ENCODE peak calls at places on chromosomes 12 and 14, in five cellular contexts. One of them, this sample, is unnamed.

GRCh38 chr14:80844872-80845271 is 96.7 kb downstream of the CEP128 start:
- DNase-seq in GM13977: no peak
- DNase-seq in H1: no peak
- DNase-seq in NT2/D1: no peak
- DNase-seq in activated T-cell treated with anti-CD3 and anti-CD28 coated beads for 1 hour: no peak
- DNase-seq in this sample: no peak

GRCh38 chr14:72516936-72517408 is 376.9 kb downstream of the DPF3 start:
- DNase-seq in GM13977: peak
- DNase-seq in NT2/D1: peak
- DNase-seq in H1: peak
- DNase-seq in activated T-cell treated with anti-CD3 and anti-CD28 coated beads for 1 hour: peak
- DNase-seq in this sample: peak

GRCh38 chr12:51907083-51907863 is at the start of gene ACVRL1:
- DNase-seq in NT2/D1: no peak
- DNase-seq in activated T-cell treated with anti-CD3 and anti-CD28 coated beads for 1 hour: no peak
- DNase-seq in H1: no peak
- DNase-seq in GM13977: no peak
- DNase-seq in this sample: no peak

GRCh38 chr12:20367731-20368652 is at the start of gene PDE3A:
- DNase-seq in H1: peak
- DNase-seq in GM13977: peak
- DNase-seq in activated T-cell treated with anti-CD3 and anti-CD28 coated beads for 1 hour: no peak
- DNase-seq in NT2/D1: peak
- DNase-seq in this sample: no peak

GRCh38 chr12:47509398-47509851 is 196.4 kb downstream of the RPAP3 start:
- DNase-seq in NT2/D1: no peak
- DNase-seq in H1: no peak
- DNase-seq in GM13977: no peak
- DNase-seq in activated T-cell treated with anti-CD3 and anti-CD28 coated beads for 1 hour: no peak
- DNase-seq in this sample: no peak

GRCh38 chr12:6820171-6820570 is 1.4 kb upstream of the GPR162 start:
- DNase-seq in H1: no peak
- DNase-seq in NT2/D1: no peak
- DNase-seq in GM13977: no peak
- DNase-seq in activated T-cell treated with anti-CD3 and anti-CD28 coated beads for 1 hour: no peak
- DNase-seq in this sample: no peak

GRCh38 chr14:99320105-99320572 is 48.1 kb upstream of the BCL11B start:
- DNase-seq in GM13977: peak
- DNase-seq in H1: no peak
- DNase-seq in activated T-cell treated with anti-CD3 and anti-CD28 coated beads for 1 hour: peak
- DNase-seq in NT2/D1: peak
- DNase-seq in this sample: peak

GRCh38 chr14:69559581-69560011 is 15.1 kb downstream of the CCDC177 start:
- DNase-seq in GM13977: no peak
- DNase-seq in NT2/D1: no peak
- DNase-seq in H1: no peak
- DNase-seq in activated T-cell treated with anti-CD3 and anti-CD28 coated beads for 1 hour: no peak
- DNase-seq in this sample: no peak

GRCh38 chr14:55707365-55707804 is 127.4 kb downstream of the KTN1 start:
- DNase-seq in NT2/D1: no peak
- DNase-seq in GM13977: no peak
- DNase-seq in H1: no peak
- DNase-seq in activated T-cell treated with anti-CD3 and anti-CD28 coated beads for 1 hour: no peak
- DNase-seq in this sample: no peak

GRCh38 chr12:95343461-95344230 is 126.0 kb downstream of the VEZT start:
- DNase-seq in H1: no peak
- DNase-seq in activated T-cell treated with anti-CD3 and anti-CD28 coated beads for 1 hour: no peak
- DNase-seq in NT2/D1: no peak
- DNase-seq in GM13977: no peak
- DNase-seq in this sample: no peak

GRCh38 chr12:122641976-122642375 is 61.2 kb downstream of the HCAR2 start:
- DNase-seq in GM13977: no peak
- DNase-seq in H1: no peak
- DNase-seq in NT2/D1: no peak
- DNase-seq in activated T-cell treated with anti-CD3 and anti-CD28 coated beads for 1 hour: no peak
- DNase-seq in this sample: no peak

GRCh38 chr12:26119391-26119981 is 5.4 kb downstream of the BHLHE41 start:
- DNase-seq in NT2/D1: no peak
- DNase-seq in activated T-cell treated with anti-CD3 and anti-CD28 coated beads for 1 hour: no peak
- DNase-seq in GM13977: peak
- DNase-seq in H1: no peak
- DNase-seq in this sample: no peak

GRCh38 chr12:97756066-97756701 is 293.6 kb downstream of the RMST start:
- DNase-seq in H1: no peak
- DNase-seq in GM13977: no peak
- DNase-seq in NT2/D1: no peak
- DNase-seq in activated T-cell treated with anti-CD3 and anti-CD28 coated beads for 1 hour: no peak
- DNase-seq in this sample: no peak

GRCh38 chr14:106163316-106163715 is 636.9 kb downstream of the TMEM121 start:
- DNase-seq in activated T-cell treated with anti-CD3 and anti-CD28 coated beads for 1 hour: no peak
- DNase-seq in GM13977: no peak
- DNase-seq in NT2/D1: no peak
- DNase-seq in H1: no peak
- DNase-seq in this sample: no peak

GRCh38 chr12:96425973-96426372 is 25.7 kb upstream of the CDK17 start:
- DNase-seq in GM13977: no peak
- DNase-seq in H1: no peak
- DNase-seq in NT2/D1: no peak
- DNase-seq in activated T-cell treated with anti-CD3 and anti-CD28 coated beads for 1 hour: no peak
- DNase-seq in this sample: no peak